ENCODE peak calls at places on chromosomes 11 and 22, in four cellular contexts. One of them, this sample, is unnamed.

GRCh38 chr11:32830796-32831195 is 1.1 kb downstream of the PRRG4 start:
- DNase-seq in dorsolateral prefrontal cortex: no peak
- DNase-seq in BJ: no peak
- DNase-seq in WERI-Rb-1: peak
- DNase-seq in this sample: no peak

GRCh38 chr22:33529424-33530113 is 390.7 kb downstream of the LARGE1 start:
- DNase-seq in WERI-Rb-1: no peak
- DNase-seq in dorsolateral prefrontal cortex: no peak
- DNase-seq in BJ: no peak
- DNase-seq in this sample: no peak

GRCh38 chr22:37742374-37743092 is 45.7 kb downstream of the TRIOBP start:
- DNase-seq in WERI-Rb-1: no peak
- DNase-seq in BJ: no peak
- DNase-seq in dorsolateral prefrontal cortex: no peak
- DNase-seq in this sample: no peak

GRCh38 chr11:13427440-13427839 is 35.6 kb downstream of the BTBD10 start:
- DNase-seq in dorsolateral prefrontal cortex: no peak
- DNase-seq in WERI-Rb-1: no peak
- DNase-seq in BJ: no peak
- DNase-seq in this sample: no peak

GRCh38 chr22:36617694-36618522 is 85.6 kb downstream of the CACNG2 start:
- DNase-seq in WERI-Rb-1: no peak
- DNase-seq in dorsolateral prefrontal cortex: no peak
- DNase-seq in BJ: no peak
- DNase-seq in this sample: no peak

GRCh38 chr22:23569716-23570115 is 10.4 kb downstream of the IGLL1 start:
- DNase-seq in WERI-Rb-1: no peak
- DNase-seq in dorsolateral prefrontal cortex: no peak
- DNase-seq in BJ: no peak
- DNase-seq in this sample: no peak

GRCh38 chr11:106087815-106088435 is 10.5 kb downstream of the AASDHPPT start:
- DNase-seq in dorsolateral prefrontal cortex: peak
- DNase-seq in BJ: no peak
- DNase-seq in WERI-Rb-1: peak
- DNase-seq in this sample: peak

GRCh38 chr22:36384766-36385400 is 2.9 kb downstream of the MYH9 start:
- DNase-seq in dorsolateral prefrontal cortex: no peak
- DNase-seq in BJ: no peak
- DNase-seq in WERI-Rb-1: no peak
- DNase-seq in this sample: no peak

GRCh38 chr22:48661984-48662383 is 1165.7 kb downstream of the BRD1 start:
- DNase-seq in WERI-Rb-1: no peak
- DNase-seq in dorsolateral prefrontal cortex: no peak
- DNase-seq in BJ: no peak
- DNase-seq in this sample: no peak

GRCh38 chr11:17968206-17968605 is 44.6 kb downstream of the SERGEF start:
- DNase-seq in BJ: no peak
- DNase-seq in WERI-Rb-1: no peak
- DNase-seq in dorsolateral prefrontal cortex: no peak
- DNase-seq in this sample: no peak

GRCh38 chr11:1161410-1162152 is 3.8 kb downstream of the MUC5AC start:
- DNase-seq in dorsolateral prefrontal cortex: no peak
- DNase-seq in WERI-Rb-1: no peak
- DNase-seq in BJ: no peak
- DNase-seq in this sample: no peak

GRCh38 chr11:7892059-7892699 is 38.9 kb downstream of the OR10A6 start:
- DNase-seq in dorsolateral prefrontal cortex: no peak
- DNase-seq in WERI-Rb-1: no peak
- DNase-seq in BJ: peak
- DNase-seq in this sample: no peak

GRCh38 chr11:126157326-126158030 is 54.0 kb downstream of the RPUSD4 start:
- DNase-seq in dorsolateral prefrontal cortex: no peak
- DNase-seq in BJ: no peak
- DNase-seq in WERI-Rb-1: no peak
- DNase-seq in this sample: no peak

GRCh38 chr22:30290318-30290678 is 993 bp upstream of the CASTOR1 start:
- DNase-seq in dorsolateral prefrontal cortex: no peak
- DNase-seq in BJ: no peak
- DNase-seq in WERI-Rb-1: no peak
- DNase-seq in this sample: no peak

GRCh38 chr11:1763796-1764661 is at the start of gene CTSD:
- DNase-seq in dorsolateral prefrontal cortex: peak
- DNase-seq in BJ: no peak
- DNase-seq in WERI-Rb-1: peak
- DNase-seq in this sample: peak

GRCh38 chr11:96905084-96905641 is 515.4 kb downstream of the JRKL start:
- DNase-seq in BJ: no peak
- DNase-seq in dorsolateral prefrontal cortex: no peak
- DNase-seq in WERI-Rb-1: no peak
- DNase-seq in this sample: no peak

GRCh38 chr11:9858822-9859221 is 194.9 kb downstream of the SWAP70 start:
- DNase-seq in dorsolateral prefrontal cortex: no peak
- DNase-seq in WERI-Rb-1: no peak
- DNase-seq in BJ: no peak
- DNase-seq in this sample: no peak

GRCh38 chr11:119479685-119480275 is 56.8 kb upstream of the THY1 start:
- DNase-seq in dorsolateral prefrontal cortex: no peak
- DNase-seq in BJ: no peak
- DNase-seq in WERI-Rb-1: no peak
- DNase-seq in this sample: no peak

GRCh38 chr11:37449146-37449545 is 851.1 kb upstream of the RAG2 start:
- DNase-seq in WERI-Rb-1: no peak
- DNase-seq in BJ: peak
- DNase-seq in dorsolateral prefrontal cortex: no peak
- DNase-seq in this sample: no peak

GRCh38 chr11:134349802-134350355 is 18.1 kb downstream of the GLB1L2 start:
- DNase-seq in WERI-Rb-1: no peak
- DNase-seq in BJ: no peak
- DNase-seq in dorsolateral prefrontal cortex: no peak
- DNase-seq in this sample: no peak

GRCh38 chr22:17633217-17633997 is 4.9 kb upstream of the ATP6V1E1 start:
- DNase-seq in BJ: peak
- DNase-seq in dorsolateral prefrontal cortex: no peak
- DNase-seq in WERI-Rb-1: no peak
- DNase-seq in this sample: no peak

GRCh38 chr11:36109850-36110606 is 166.2 kb downstream of the LDLRAD3 start:
- DNase-seq in BJ: no peak
- DNase-seq in WERI-Rb-1: no peak
- DNase-seq in dorsolateral prefrontal cortex: no peak
- DNase-seq in this sample: no peak

GRCh38 chr11:3202759-3203158 is 15.9 kb downstream of the MRGPRG start:
- DNase-seq in WERI-Rb-1: peak
- DNase-seq in dorsolateral prefrontal cortex: no peak
- DNase-seq in BJ: no peak
- DNase-seq in this sample: no peak

GRCh38 chr11:110253525-110253924 is 42.9 kb downstream of the RDX start:
- DNase-seq in BJ: no peak
- DNase-seq in dorsolateral prefrontal cortex: no peak
- DNase-seq in WERI-Rb-1: no peak
- DNase-seq in this sample: no peak

GRCh38 chr11:57477507-57478189 is 17.3 kb downstream of the RTN4RL2 start:
- DNase-seq in BJ: no peak
- DNase-seq in dorsolateral prefrontal cortex: no peak
- DNase-seq in WERI-Rb-1: no peak
- DNase-seq in this sample: no peak

GRCh38 chr22:38513063-38513462 is 7.0 kb upstream of the DDX17 start:
- DNase-seq in WERI-Rb-1: peak
- DNase-seq in BJ: no peak
- DNase-seq in dorsolateral prefrontal cortex: no peak
- DNase-seq in this sample: peak

GRCh38 chr11:64306876-64307622 is 1.7 kb downstream of the ESRRA start:
- DNase-seq in BJ: no peak
- DNase-seq in dorsolateral prefrontal cortex: no peak
- DNase-seq in WERI-Rb-1: no peak
- DNase-seq in this sample: no peak

GRCh38 chr22:41267958-41268357 is 18.0 kb downstream of the RANGAP1 start:
- DNase-seq in WERI-Rb-1: no peak
- DNase-seq in BJ: no peak
- DNase-seq in dorsolateral prefrontal cortex: no peak
- DNase-seq in this sample: no peak

GRCh38 chr11:130181295-130182272 is 22.0 kb downstream of the ST14 start:
- DNase-seq in WERI-Rb-1: peak
- DNase-seq in dorsolateral prefrontal cortex: no peak
- DNase-seq in BJ: no peak
- DNase-seq in this sample: no peak

GRCh38 chr11:75351541-75352416 is at the start of gene ARRB1:
- DNase-seq in dorsolateral prefrontal cortex: no peak
- DNase-seq in BJ: no peak
- DNase-seq in WERI-Rb-1: peak
- DNase-seq in this sample: peak

GRCh38 chr11:3865388-3866193 is 10.1 kb downstream of the STIM1 start:
- DNase-seq in BJ: no peak
- DNase-seq in WERI-Rb-1: no peak
- DNase-seq in dorsolateral prefrontal cortex: no peak
- DNase-seq in this sample: no peak

GRCh38 chr22:26709617-26710390 is 52.4 kb downstream of the MIAT start:
- DNase-seq in BJ: peak
- DNase-seq in WERI-Rb-1: no peak
- DNase-seq in dorsolateral prefrontal cortex: no peak
- DNase-seq in this sample: no peak

GRCh38 chr22:29831186-29831921 is 6.7 kb downstream of the ASCC2 start:
- DNase-seq in dorsolateral prefrontal cortex: no peak
- DNase-seq in WERI-Rb-1: no peak
- DNase-seq in BJ: no peak
- DNase-seq in this sample: no peak

GRCh38 chr11:81030186-81030585 is 1589.4 kb upstream of the TENM4 start:
- DNase-seq in dorsolateral prefrontal cortex: no peak
- DNase-seq in BJ: no peak
- DNase-seq in WERI-Rb-1: no peak
- DNase-seq in this sample: no peak

GRCh38 chr11:113313601-113314000 is 782 bp upstream of the TTC12 start:
- DNase-seq in BJ: no peak
- DNase-seq in dorsolateral prefrontal cortex: no peak
- DNase-seq in WERI-Rb-1: no peak
- DNase-seq in this sample: no peak

GRCh38 chr11:88370782-88371181 is 33.2 kb upstream of the CTSC start:
- DNase-seq in dorsolateral prefrontal cortex: no peak
- DNase-seq in BJ: no peak
- DNase-seq in WERI-Rb-1: no peak
- DNase-seq in this sample: no peak

GRCh38 chr11:107631043-107631442 is 40.1 kb downstream of the ELMOD1 start:
- DNase-seq in WERI-Rb-1: no peak
- DNase-seq in BJ: no peak
- DNase-seq in dorsolateral prefrontal cortex: no peak
- DNase-seq in this sample: no peak

DNA sequence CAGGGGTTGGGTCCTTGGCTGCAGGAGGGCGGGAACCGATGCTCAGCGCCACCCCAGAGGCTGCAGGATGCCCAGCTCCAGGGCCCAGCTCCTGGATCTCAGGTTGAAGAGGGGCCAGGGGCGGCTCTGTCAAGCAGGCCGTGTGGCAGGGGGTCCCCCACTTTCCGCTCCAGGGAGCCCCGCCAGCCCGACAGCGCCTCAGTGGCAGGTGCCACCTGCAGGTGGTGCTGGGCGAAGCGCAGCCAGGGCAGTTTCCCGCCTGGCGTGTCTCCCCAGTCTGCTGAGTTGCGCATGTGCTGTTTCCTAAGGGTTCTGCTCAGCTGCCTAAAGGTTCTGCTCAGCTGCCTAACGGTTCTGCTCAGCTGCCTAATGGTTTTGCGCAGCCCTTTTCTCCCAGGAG is 442.1 kb downstream of the POTEH start:
- DNase-seq in dorsolateral prefrontal cortex: no peak
- DNase-seq in WERI-Rb-1: no peak
- DNase-seq in BJ: no peak
- DNase-seq in this sample: no peak
- TF ChIP-seq CTCF in dorsolateral prefrontal cortex: no peak
- TF ChIP-seq CTCF in WERI-Rb-1: no peak
- TF ChIP-seq CTCF in BJ: no peak
- TF ChIP-seq CTCF in this sample: no peak

GRCh38 chr22:47200273-47201051 is 438.0 kb downstream of the TBC1D22A start:
- DNase-seq in dorsolateral prefrontal cortex: peak
- DNase-seq in WERI-Rb-1: no peak
- DNase-seq in BJ: no peak
- DNase-seq in this sample: peak
- TF ChIP-seq CTCF in dorsolateral prefrontal cortex: no peak
- TF ChIP-seq CTCF in WERI-Rb-1: no peak
- TF ChIP-seq CTCF in BJ: no peak
- TF ChIP-seq CTCF in this sample: no peak

GRCh38 chr11:48210052-48210451 is 6.6 kb upstream of the OR4B1 start:
- DNase-seq in BJ: no peak
- DNase-seq in dorsolateral prefrontal cortex: no peak
- DNase-seq in WERI-Rb-1: no peak
- DNase-seq in this sample: no peak
- TF ChIP-seq CTCF in BJ: peak
- TF ChIP-seq CTCF in dorsolateral prefrontal cortex: no peak
- TF ChIP-seq CTCF in WERI-Rb-1: peak
- TF ChIP-seq CTCF in this sample: no peak

DNA sequence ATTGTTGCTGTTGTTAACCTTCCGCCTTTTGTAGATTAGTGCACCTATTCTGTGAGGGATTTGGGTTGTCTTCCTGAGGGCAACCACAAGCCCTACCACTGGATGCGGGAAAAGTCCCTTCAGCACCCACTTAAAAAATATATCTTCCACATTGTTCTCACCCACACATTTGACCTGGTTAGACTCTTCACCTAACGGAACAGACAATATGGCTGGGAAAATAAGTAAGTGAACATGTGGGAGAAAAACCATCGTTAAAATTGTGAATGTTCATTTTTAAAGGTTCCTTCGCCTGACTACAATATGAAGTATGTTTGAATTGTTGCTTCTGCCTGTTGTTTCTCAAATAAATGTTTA is 72.0 kb upstream of the MPEG1 start:
- DNase-seq in WERI-Rb-1: no peak
- DNase-seq in dorsolateral prefrontal cortex: no peak
- DNase-seq in BJ: no peak
- DNase-seq in this sample: no peak
- TF ChIP-seq CTCF in WERI-Rb-1: no peak
- TF ChIP-seq CTCF in dorsolateral prefrontal cortex: no peak
- TF ChIP-seq CTCF in BJ: no peak
- TF ChIP-seq CTCF in this sample: no peak

GRCh38 chr11:120928506-120929062 is 95.3 kb upstream of the TBCEL start:
- DNase-seq in BJ: no peak
- DNase-seq in WERI-Rb-1: no peak
- DNase-seq in dorsolateral prefrontal cortex: no peak
- DNase-seq in this sample: no peak
- TF ChIP-seq CTCF in BJ: no peak
- TF ChIP-seq CTCF in WERI-Rb-1: peak
- TF ChIP-seq CTCF in dorsolateral prefrontal cortex: peak
- TF ChIP-seq CTCF in this sample: no peak

GRCh38 chr22:43848366-43849171 is 13.7 kb downstream of the SULT4A1 start:
- DNase-seq in BJ: no peak
- DNase-seq in dorsolateral prefrontal cortex: peak
- DNase-seq in WERI-Rb-1: peak
- DNase-seq in this sample: no peak
- TF ChIP-seq CTCF in BJ: peak
- TF ChIP-seq CTCF in dorsolateral prefrontal cortex: peak
- TF ChIP-seq CTCF in WERI-Rb-1: peak
- TF ChIP-seq CTCF in this sample: no peak